ENCODE peak calls at places on chromosome 4, in seven cellular contexts. M is right atrium auricular region, H is hepatocyte, L is neural progenitor cell, N is breast epithelium, W is tibial nerve, V is astrocyte. P is an unnamed sample. For H3K9me3 and H3K36me3, the result is how much of the 10 kb centered on the place peaks cover.

GRCh38 chr4:40301592-40301991 is 33.5 kb upstream of the CHRNA9 start:
- DNase-seq in M (no peak), H (no peak), L (no peak), N (no peak), W (no peak), V (no peak), P (no peak)

GRCh38 chr4:104860227-104861123 is 286.2 kb upstream of the TET2 start:
- DNase-seq in M (peak), H (peak), L (peak), N (no peak), W (peak), V (peak), P (peak)

GRCh38 chr4:107692197-107692596 is 27.8 kb downstream of the PAPSS1 start:
- DNase-seq in M (no peak), H (no peak), L (no peak), N (no peak), W (no peak), V (no peak), P (no peak)

GRCh38 chr4:168440442-168441264 is 39.6 kb downstream of the DDX60L start:
- DNase-seq in M (no peak), H (peak), L (no peak), N (no peak), W (no peak), V (peak), P (peak)

GRCh38 chr4:153314915-153315314 is 29.6 kb upstream of the MND1 start:
- DNase-seq in M (no peak), H (no peak), L (no peak), N (no peak), W (no peak), V (no peak), P (no peak)

GRCh38 chr4:75723117-75723801 is 1.1 kb upstream of the USO1 start:
- DNase-seq in M (no peak), H (peak), L (no peak), N (no peak), W (no peak), V (peak), P (peak)

GRCh38 chr4:83043801-83044407 is 8.9 kb downstream of the COPS4 start:
- DNase-seq in M (no peak), H (no peak), L (no peak), N (no peak), W (no peak), V (peak), P (no peak)

GRCh38 chr4:177163532-177163931 is 146.1 kb upstream of the NEIL3 start:
- DNase-seq in M (no peak), H (no peak), L (no peak), N (no peak), W (no peak), V (peak), P (no peak)

GRCh38 chr4:121253961-121254360 is 89.8 kb upstream of the TNIP3 start:
- DNase-seq in M (no peak), H (no peak), L (no peak), N (no peak), W (no peak), V (no peak), P (no peak)

GRCh38 chr4:76799718-76800117 is 98.2 kb downstream of the SOWAHB start:
- DNase-seq in M (no peak), H (no peak), L (no peak), N (no peak), W (no peak), V (no peak), P (no peak)

GRCh38 chr4:55373461-55373860 is 22.3 kb upstream of the TMEM165 start:
- DNase-seq in M (no peak), H (no peak), L (no peak), N (no peak), W (no peak), V (no peak), P (no peak)

GRCh38 chr4:148787831-148788477 is 345.7 kb upstream of the NR3C2 start:
- DNase-seq in M (no peak), H (no peak), L (no peak), N (no peak), W (no peak), V (peak), P (no peak)

GRCh38 chr4:17578482-17578891 is 1.5 kb downstream of the LAP3 start:
- DNase-seq in M (no peak), H (no peak), L (no peak), N (no peak), W (no peak), V (no peak), P (no peak)

GRCh38 chr4:8773124-8773931 is 98.3 kb downstream of the HMX1 start:
- DNase-seq in M (no peak), H (no peak), L (no peak), N (peak), W (no peak), V (no peak), P (no peak)

GRCh38 chr4:168877779-168878491 is 132.1 kb downstream of the CBR4 start:
- DNase-seq in M (no peak), H (peak), L (peak), N (no peak), W (peak), V (no peak), P (no peak)

GRCh38 chr4:13524504-13525243 is 19.6 kb downstream of the NKX3-2 start:
- DNase-seq in M (no peak), H (no peak), L (no peak), N (no peak), W (no peak), V (peak), P (no peak)

GRCh38 chr4:123284166-123284565 is 112.4 kb upstream of the SPRY1 start:
- DNase-seq in M (no peak), H (no peak), L (no peak), N (no peak), W (no peak), V (peak), P (no peak)

GRCh38 chr4:166301266-166301665 is 428.2 kb downstream of the TLL1 start:
- DNase-seq in M (no peak), H (no peak), L (no peak), N (no peak), W (no peak), V (peak), P (no peak)

GRCh38 chr4:15938182-15938581 is 358 bp downstream of the FGFBP1 start:
- DNase-seq in M (no peak), H (peak), L (peak), N (no peak), W (no peak), V (no peak), P (no peak)

GRCh38 chr4:179836179-179837075 is 2394.2 kb upstream of the AGA start:
- DNase-seq in M (no peak), H (no peak), L (no peak), N (no peak), W (no peak), V (peak), P (no peak)

GRCh38 chr4:140633154-140633553 is 64.4 kb upstream of the UCP1 start:
- DNase-seq in M (no peak), H (no peak), L (no peak), N (no peak), W (no peak), V (no peak), P (no peak)

GRCh38 chr4:79164961-79165610 is 160.8 kb downstream of the NAA11 start:
- DNase-seq in M (no peak), H (no peak), L (no peak), N (no peak), W (no peak), V (no peak), P (no peak)

GRCh38 chr4:152015597-152016324 is 255.0 kb upstream of the GATB start:
- DNase-seq in M (no peak), H (no peak), L (no peak), N (no peak), W (no peak), V (no peak), P (no peak)

GRCh38 chr4:54228563-54229501 is at the start of gene PDGFRA:
- DNase-seq in M (peak), H (peak), L (peak), N (no peak), W (peak), V (peak), P (peak)

GRCh38 chr4:25862411-25863346 is at the start of gene SEL1L3:
- DNase-seq in M (no peak), H (peak), L (peak), N (no peak), W (no peak), V (no peak), P (peak)

GRCh38 chr4:185587444-185588161 is 52.3 kb upstream of the PDLIM3 start:
- DNase-seq in M (no peak), H (no peak), L (peak), N (peak), W (no peak), V (no peak), P (no peak)

GRCh38 chr4:3366893-3367775 is 74.3 kb downstream of the RGS12 start:
- DNase-seq in M (peak), H (no peak), L (no peak), N (no peak), W (no peak), V (no peak), P (no peak)

GRCh38 chr4:119025916-119026661 is 109.5 kb upstream of the MYOZ2 start:
- DNase-seq in M (peak), H (peak), L (no peak), N (no peak), W (no peak), V (peak), P (peak)

GRCh38 chr4:36269116-36269515 is 12.3 kb upstream of the DTHD1 start:
- DNase-seq in M (no peak), H (no peak), L (no peak), N (no peak), W (no peak), V (no peak), P (no peak)

GRCh38 chr4:149980941-149981340 is 97.3 kb upstream of the DCLK2 start:
- DNase-seq in M (no peak), H (peak), L (peak), N (peak), W (peak), V (peak), P (peak)

GRCh38 chr4:187270154-187270553 is 546.5 kb upstream of the FAT1 start:
- DNase-seq in M (no peak), H (no peak), L (no peak), N (no peak), W (no peak), V (no peak), P (no peak)

GRCh38 chr4:25861951-25862410 is 807 bp downstream of the SEL1L3 start:
- DNase-seq in M (no peak), H (peak), L (peak), N (no peak), W (no peak), V (peak), P (peak)

GRCh38 chr4:187017156-187017555 is 293.5 kb upstream of the FAT1 start:
- DNase-seq in M (no peak), H (no peak), L (peak), N (no peak), W (no peak), V (no peak), P (no peak)

GRCh38 chr4:70722199-70722791 is 531 bp downstream of the RUFY3 start:
- DNase-seq in M (no peak), H (no peak), L (no peak), N (no peak), W (no peak), V (peak), P (no peak)

GRCh38 chr4:81369898-81370297 is 101.8 kb downstream of the RASGEF1B start:
- DNase-seq in M (no peak), H (no peak), L (no peak), N (no peak), W (no peak), V (no peak), P (no peak)

GRCh38 chr4:38322709-38323108 is 341.3 kb upstream of the KLF3 start:
- DNase-seq in M (no peak), H (no peak), L (no peak), N (no peak), W (no peak), V (peak), P (peak)

GRCh38 chr4:52843351-52843750 is 18.8 kb upstream of the RASL11B start:
- DNase-seq in M (no peak), H (no peak), L (no peak), N (no peak), W (no peak), V (no peak), P (no peak)

GRCh38 chr4:143403551-143403816 is 66.8 kb downstream of the GAB1 start:
- DNase-seq in M (no peak), H (no peak), L (no peak), N (no peak), W (no peak), V (no peak), P (no peak)
- H3K4me3 ChIP-seq in M (no peak), H (no peak), L (no peak), N (no peak), W (no peak), V (no peak), P (no peak)

GRCh38 chr4:172708184-172708583 is 460.4 kb upstream of the GALNT7 start:
- DNase-seq in M (no peak), H (peak), L (no peak), N (no peak), W (no peak), V (no peak), P (no peak)
- H3K9me3 ChIP-seq in M (under half), H (under half), L (under half), N (under half), W (under half), V (under half), P (under half)

DNA sequence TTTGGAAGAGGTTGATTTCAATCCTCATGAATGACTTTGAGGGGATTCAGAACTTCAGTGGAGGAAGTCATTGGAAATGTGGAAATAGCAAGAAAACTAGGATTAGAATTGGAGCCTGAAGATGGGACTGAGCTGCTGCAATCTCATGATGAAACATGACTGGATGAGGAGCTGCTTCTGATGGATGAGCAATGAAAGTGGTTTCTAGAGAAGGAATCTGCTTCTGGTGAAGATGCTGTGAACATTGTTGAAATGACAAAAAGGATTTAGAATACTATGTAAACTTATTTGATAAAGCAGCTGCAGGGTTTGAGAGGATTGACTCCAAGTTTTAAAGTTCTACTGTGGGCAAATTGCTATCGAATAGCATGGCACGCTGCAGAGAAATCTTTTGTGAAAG is 27.1 kb downstream of the EVC start:
- DNase-seq in M (no peak), H (no peak), L (no peak), N (no peak), W (no peak), V (no peak), P (no peak)
- H3K36me3 ChIP-seq in M (under half), H (under half), L (under half), N (under half), W (under half), V (half or more), P (under half)

DNA sequence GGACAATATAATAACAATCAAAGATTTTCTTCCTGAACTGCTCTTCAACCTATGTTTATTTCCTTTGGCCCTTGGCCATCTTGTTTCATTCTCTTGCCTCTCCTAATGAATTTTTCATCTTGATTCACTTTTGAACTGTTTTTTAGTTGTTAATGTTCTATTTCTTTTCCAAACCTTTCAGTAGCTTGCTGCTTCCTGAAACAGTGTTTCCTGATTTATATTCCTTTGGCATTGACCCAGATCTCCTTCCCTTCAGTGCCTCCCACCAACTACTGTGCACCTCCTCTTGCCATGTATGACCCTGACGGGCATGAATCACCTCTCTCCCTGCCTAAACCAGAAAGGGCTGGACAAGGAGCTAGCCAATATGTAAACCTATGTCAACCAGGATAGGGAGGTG is 25.6 kb upstream of the SPP1 start:
- DNase-seq in M (no peak), H (no peak), L (no peak), N (no peak), W (no peak), V (peak), P (peak)
- H3K4me3 ChIP-seq in M (no peak), H (no peak), L (no peak), N (no peak), W (no peak), V (no peak), P (no peak)

GRCh38 chr4:4717692-4718091 is 141.8 kb upstream of the MSX1 start:
- DNase-seq in M (no peak), H (no peak), L (no peak), N (no peak), W (no peak), V (no peak), P (no peak)

GRCh38 chr4:4720671-4721070 is 138.8 kb upstream of the MSX1 start:
- DNase-seq in M (no peak), H (no peak), L (no peak), N (no peak), W (no peak), V (no peak), P (no peak)

GRCh38 chr4:4721636-4722035 is 137.8 kb upstream of the MSX1 start:
- DNase-seq in M (no peak), H (no peak), L (no peak), N (no peak), W (no peak), V (no peak), P (no peak)

GRCh38 chr4:4714330-4714729 is 145.1 kb upstream of the MSX1 start:
- DNase-seq in M (no peak), H (no peak), L (no peak), N (no peak), W (no peak), V (peak), P (no peak)

GRCh38 chr4:4719446-4719845 is 140.0 kb upstream of the MSX1 start:
- DNase-seq in M (no peak), H (no peak), L (no peak), N (no peak), W (no peak), V (no peak), P (no peak)
- H3K9me3 ChIP-seq in M (under half), H (under half), L (under half), N (under half), W (under half), V (under half), P (under half)

DNA sequence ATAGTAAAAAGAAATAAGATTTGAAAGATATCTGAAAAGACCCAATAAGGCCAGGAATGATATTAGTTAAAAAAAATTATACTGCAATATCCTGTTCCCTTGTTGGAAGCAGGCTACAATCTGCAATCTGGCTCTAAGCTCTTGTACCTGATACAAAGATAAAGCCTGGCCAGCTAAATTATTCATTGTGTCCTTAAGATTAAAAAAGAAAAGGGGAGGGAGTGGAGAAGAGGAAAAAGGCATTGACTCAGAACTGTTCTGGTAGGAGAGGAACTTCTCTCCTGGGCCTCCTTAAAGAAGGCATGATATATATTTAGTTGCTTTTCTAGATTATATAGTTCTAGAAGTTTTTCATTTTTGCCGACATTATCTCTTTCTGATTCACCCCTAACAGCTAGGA is 46.7 kb downstream of the IRF2 start:
- DNase-seq in M (no peak), H (no peak), L (no peak), N (no peak), W (no peak), V (no peak), P (no peak)
- H3K36me3 ChIP-seq in M (under half), H (under half), L (under half), N (under half), W (under half), V (under half), P (under half)

P was measured in MG63.